ENCODE peak calls at places on chromosome 9, in six cellular contexts. X is stimulated activated CD8-positive, alpha-beta memory T cell treated with anti-CD3 and anti-CD28 coated beads, Interleukin-4, amount 100 ng/mL, for 1 hour; E is fibroblast of pulmonary artery; H is Calu3; U is stimulated activated CD4-positive, alpha-beta T cell treated with anti-CD3 and anti-CD28 coated beads, Interleukin-15, amount 100 ng/mL, for 1 hour; N is iPS DF 19.7. Q is an unnamed sample.

GRCh38 chr9:94672811-94673487 is 33.6 kb upstream of the FBP1 start:
- DNase-seq in X (no peak), E (peak), H (no peak), U (no peak), N (no peak), Q (peak)

GRCh38 chr9:133897675-133898074 is 94.4 kb downstream of the VAV2 start:
- DNase-seq in X (no peak), E (no peak), H (no peak), U (no peak), N (no peak), Q (no peak)

GRCh38 chr9:9246726-9247125 is 1366.1 kb downstream of the PTPRD start:
- DNase-seq in X (no peak), E (no peak), H (no peak), U (no peak), N (no peak), Q (no peak)

GRCh38 chr9:125407974-125408900 is 146.6 kb downstream of the GAPVD1 start:
- DNase-seq in X (peak), E (peak), H (peak), U (peak), N (no peak), Q (peak)

GRCh38 chr9:94228616-94229015 is 30.5 kb upstream of the ZNF169 start:
- DNase-seq in X (no peak), E (no peak), H (no peak), U (no peak), N (no peak), Q (no peak)

GRCh38 chr9:107975426-107976010 is 485.9 kb upstream of the KLF4 start:
- DNase-seq in X (no peak), E (peak), H (no peak), U (no peak), N (no peak), Q (no peak)

GRCh38 chr9:129247285-129248153 is 69.5 kb upstream of the IER5L start:
- DNase-seq in X (no peak), E (no peak), H (no peak), U (no peak), N (no peak), Q (no peak)

GRCh38 chr9:38084556-38084880 is 15.5 kb upstream of the SHB start:
- DNase-seq in X (no peak), E (no peak), H (no peak), U (no peak), N (no peak), Q (no peak)

GRCh38 chr9:5884191-5884590 is 6.5 kb upstream of the MLANA start:
- DNase-seq in X (no peak), E (no peak), H (no peak), U (no peak), N (no peak), Q (peak)

GRCh38 chr9:134590240-134591081 is 51.1 kb upstream of the COL5A1 start:
- DNase-seq in X (no peak), E (peak), H (no peak), U (no peak), N (no peak), Q (no peak)

Q was measured in PC-3.